ENCODE peak calls at places on chromosomes 6 and 20, in ten cellular contexts. Z, R, U, G, S, B, J, W, Y and P are unnamed samples.
A peak's percentile ranks its signal among the peaks of the same experiment; 100 is the strongest.

GRCh38 chr6:140661691-140662090 is 1287.2 kb upstream of the CITED2 start:
- DNase-seq in S (no peak), Y (no peak), U (no peak), J (no peak), B (no peak), G (no peak), W (no peak), Z (no peak), R (peak; percentile 7), P (no peak)

GRCh38 chr20:58213112-58213511 is 15.3 kb downstream of the ANKRD60 start:
- DNase-seq in W (no peak), R (no peak), S (peak; percentile 62), Z (no peak), U (no peak), B (peak; percentile 28), Y (no peak), G (no peak), J (no peak), P (no peak)

GRCh38 chr20:12965212-12965879 is 43.4 kb upstream of the SPTLC3 start:
- DNase-seq in Z (no peak), B (peak; percentile 0), S (no peak), J (no peak), R (no peak), Y (no peak), U (no peak), G (no peak), W (no peak), P (no peak)

GRCh38 chr6:54754406-54754805 is 92.2 kb upstream of the FAM83B start:
- DNase-seq in Z (no peak), W (no peak), R (no peak), J (no peak), U (no peak), S (no peak), B (no peak), Y (no peak), G (no peak), P (no peak)

GRCh38 chr6:97282238-97282725 is 734 bp downstream of the MMS22L start:
- DNase-seq in G (no peak), W (no peak), Z (no peak), B (no peak), U (no peak), S (peak; percentile 16), R (no peak), J (no peak), Y (no peak), P (no peak)

GRCh38 chr6:162854734-162855191 is 127.0 kb downstream of the PACRG start:
- DNase-seq in R (no peak), B (no peak), W (no peak), Y (no peak), U (no peak), S (no peak), G (no peak), Z (no peak), J (no peak), P (no peak)

GRCh38 chr20:29497261-29497671 is 1760.2 kb upstream of the DEFB115 start:
- DNase-seq in G (no peak), W (no peak), J (peak; percentile 24), B (no peak), S (peak; percentile 91), Y (no peak), R (peak; percentile 4), U (no peak), Z (peak; percentile 11), P (no peak)

GRCh38 chr6:137727206-137727605 is 139.9 kb upstream of the TNFAIP3 start:
- DNase-seq in S (no peak), W (no peak), G (no peak), R (peak; percentile 25), J (no peak), Y (no peak), U (no peak), Z (no peak), B (no peak), P (no peak)

GRCh38 chr20:60528141-60528540 is 569.9 kb downstream of the CDH26 start:
- DNase-seq in G (no peak), B (no peak), R (no peak), W (no peak), U (no peak), Z (no peak), J (no peak), S (no peak), Y (no peak), P (no peak)

GRCh38 chr20:20950620-20951019 is 155.5 kb downstream of the LINC00237 start:
- DNase-seq in U (no peak), B (no peak), S (no peak), G (no peak), Z (no peak), J (no peak), R (no peak), W (no peak), Y (no peak), P (no peak)

GRCh38 chr6:41163419-41163717 is 452 bp upstream of the TREM2 start:
- DNase-seq in J (no peak), U (no peak), G (no peak), R (no peak), Z (no peak), S (no peak), Y (no peak), B (no peak), W (no peak), P (no peak)

GRCh38 chr6:132395015-132395597 is 6.2 kb downstream of the MOXD1 start:
- DNase-seq in J (no peak), B (no peak), Y (no peak), R (no peak), S (no peak), W (no peak), G (no peak), Z (no peak), U (no peak), P (no peak)
- H3K4me3 ChIP-seq in J (no peak overlapping the region), B (no peak overlapping the region), Y (no peak overlapping the region), R (no peak overlapping the region), S (no peak overlapping the region), W (no peak overlapping the region), G (no peak overlapping the region), Z (no peak overlapping the region), U (no peak overlapping the region), P (no peak overlapping the region)

DNA sequence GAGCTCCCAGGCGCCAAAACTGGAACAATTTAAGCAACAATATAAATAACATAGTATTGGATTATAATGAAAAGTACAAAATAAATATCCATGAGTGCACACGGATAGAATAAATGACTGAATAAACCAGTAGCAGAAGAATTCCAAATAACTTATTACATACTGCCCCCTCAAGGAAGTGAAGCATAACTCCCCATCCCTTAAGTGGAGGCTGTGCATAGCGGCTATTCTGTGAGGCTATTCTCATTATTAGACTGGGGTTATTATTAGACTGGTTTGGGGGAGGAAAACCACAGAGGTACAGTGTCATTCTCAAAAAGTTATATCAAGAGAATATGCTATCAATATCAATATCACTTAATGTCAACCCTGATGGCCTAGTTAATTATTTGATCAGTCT is 94.4 kb upstream of the SIRPA start:
- DNase-seq in G (no peak), J (no peak), U (no peak), S (peak; percentile 43), Z (no peak), B (no peak), W (no peak), R (peak; percentile 68), Y (no peak), P (no peak)
- TF ChIP-seq CTCF in G (peak; percentile 48), J (peak; percentile 11), U (peak; percentile 66), S (peak; percentile 66), Z (no peak), B (peak; percentile 54), W (peak; percentile 30), R (peak; percentile 62), Y (no peak), P (peak; percentile 42)

GRCh38 chr6:158799051-158799792 is 19.9 kb downstream of the EZR start:
- DNase-seq in W (no peak), Y (peak; percentile 48), J (peak; percentile 90), R (peak; percentile 82), U (no peak), S (peak; percentile 72), Z (no peak), B (no peak), G (no peak), P (no peak)

GRCh38 chr6:158801655-158802294 is 17.4 kb downstream of the EZR start:
- DNase-seq in R (no peak), U (no peak), Z (peak; percentile 64), B (no peak), S (no peak), W (peak; percentile 70), Y (no peak), J (no peak), G (no peak), P (no peak)

GRCh38 chr6:158807515-158808441 is 11.4 kb downstream of the EZR start:
- DNase-seq in Z (no peak), J (no peak), U (no peak), Y (no peak), W (no peak), B (no peak), R (no peak), G (no peak), S (no peak), P (no peak)

GRCh38 chr6:158805698-158806373 is 13.3 kb downstream of the EZR start:
- DNase-seq in S (no peak), U (no peak), R (no peak), G (no peak), W (no peak), B (no peak), Y (no peak), J (no peak), Z (no peak), P (no peak)

GRCh38 chr6:158803733-158804143 is 15.4 kb downstream of the EZR start:
- DNase-seq in W (no peak), G (no peak), Y (no peak), S (no peak), B (no peak), Z (no peak), U (no peak), R (no peak), J (no peak), P (no peak)
- H3K4me3 ChIP-seq in W (peak overlapping the region; percentile 24), G (no peak overlapping the region), Y (no peak overlapping the region), S (no peak overlapping the region), B (no peak overlapping the region), Z (no peak overlapping the region), U (no peak overlapping the region), R (no peak overlapping the region), J (no peak overlapping the region), P (no peak overlapping the region)

GRCh38 chr20:45893831-45894230 is 2.7 kb downstream of the CTSA start:
- DNase-seq in W (no peak), R (no peak), Z (no peak), G (peak; percentile 31), J (no peak), S (no peak), U (no peak), B (no peak), Y (no peak), P (no peak)

GRCh38 chr20:45892828-45893500 is 1.8 kb downstream of the CTSA start:
- DNase-seq in U (no peak), W (no peak), R (no peak), J (no peak), G (no peak), B (no peak), S (no peak), Z (no peak), Y (no peak), P (no peak)

GRCh38 chr20:45892049-45892816 is 1.1 kb downstream of the CTSA start:
- DNase-seq in G (no peak), J (no peak), Y (no peak), U (no peak), S (peak; percentile 39), R (peak; percentile 36), Z (no peak), W (no peak), B (no peak), P (no peak)

GRCh38 chr20:45890077-45890996 is 671 bp downstream of the NEURL2 start:
- DNase-seq in G (peak; percentile 61), Z (peak; percentile 81), R (peak; percentile 78), U (no peak), S (peak; percentile 91), B (peak; percentile 77), J (peak; percentile 86), Y (peak; percentile 85), W (peak; percentile 85), P (no peak)

GRCh38 chr20:45890997-45891983 is at the start of the genes CTSA and NEURL2:
- DNase-seq in W (peak; percentile 96), U (peak; percentile 84), S (peak; percentile 99), Z (peak; percentile 95), J (peak; percentile 92), B (peak; percentile 95), Y (peak; percentile 95), R (peak; percentile 93), G (peak; percentile 69), P (peak; percentile 54)
- TF ChIP-seq CTCF in W (no peak), U (no peak), S (no peak), Z (no peak), J (no peak), B (no peak), Y (no peak), R (no peak), G (no peak), P (peak; percentile 12)